ENCODE peak calls at places on chromosomes 4 and X, in seven cellular contexts. One of them, this sample, is unnamed.
A peak's percentile ranks its signal among the peaks of the same experiment; 100 is the strongest.

GRCh38 chr4:101651778-101652177 is 138.8 kb upstream of the BANK1 start:
- DNase-seq in globus pallidus: no peak
- DNase-seq in KBM-7: no peak
- DNase-seq in OCI-LY7: no peak
- DNase-seq in H4: no peak
- DNase-seq in ascending aorta: no peak
- DNase-seq in AML-193: no peak
- DNase-seq in this sample: no peak

GRCh38 chr4:26288308-26288982 is 32.4 kb upstream of the RBPJ start:
- DNase-seq in globus pallidus: no peak
- DNase-seq in KBM-7: peak; percentile 90
- DNase-seq in OCI-LY7: no peak
- DNase-seq in H4: peak; percentile 74
- DNase-seq in ascending aorta: no peak
- DNase-seq in AML-193: peak; percentile 97
- DNase-seq in this sample: peak; percentile 98

GRCh38 chr4:36533944-36534343 is 252.5 kb downstream of the DTHD1 start:
- DNase-seq in globus pallidus: no peak
- DNase-seq in KBM-7: no peak
- DNase-seq in OCI-LY7: no peak
- DNase-seq in H4: no peak
- DNase-seq in ascending aorta: no peak
- DNase-seq in AML-193: no peak
- DNase-seq in this sample: no peak

GRCh38 chrX:110924871-110925270 is 129.3 kb upstream of the CHRDL1 start:
- DNase-seq in globus pallidus: no peak
- DNase-seq in KBM-7: no peak
- DNase-seq in OCI-LY7: no peak
- DNase-seq in H4: no peak
- DNase-seq in ascending aorta: no peak
- DNase-seq in AML-193: no peak
- DNase-seq in this sample: no peak

GRCh38 chrX:31449975-31450374 is 378.1 kb upstream of the FTHL17 start:
- DNase-seq in globus pallidus: no peak
- DNase-seq in KBM-7: no peak
- DNase-seq in OCI-LY7: no peak
- DNase-seq in H4: no peak
- DNase-seq in ascending aorta: no peak
- DNase-seq in AML-193: no peak
- DNase-seq in this sample: no peak

GRCh38 chrX:13488706-13489105 is 80.7 kb upstream of the EGFL6 start:
- DNase-seq in globus pallidus: no peak
- DNase-seq in KBM-7: no peak
- DNase-seq in OCI-LY7: no peak
- DNase-seq in H4: no peak
- DNase-seq in ascending aorta: no peak
- DNase-seq in AML-193: no peak
- DNase-seq in this sample: no peak

GRCh38 chrX:39613508-39613921 is 484.2 kb downstream of the BCOR start:
- DNase-seq in globus pallidus: no peak
- DNase-seq in KBM-7: peak; percentile 54
- DNase-seq in OCI-LY7: peak; percentile 5
- DNase-seq in H4: peak; percentile 30
- DNase-seq in ascending aorta: no peak
- DNase-seq in AML-193: no peak
- DNase-seq in this sample: no peak

GRCh38 chr4:10180927-10181744 is 64.5 kb upstream of the WDR1 start:
- DNase-seq in globus pallidus: no peak
- DNase-seq in KBM-7: peak; percentile 95
- DNase-seq in OCI-LY7: peak; percentile 3
- DNase-seq in H4: peak; percentile 75
- DNase-seq in ascending aorta: no peak
- DNase-seq in AML-193: peak; percentile 91
- DNase-seq in this sample: peak; percentile 97

GRCh38 chr4:4333265-4333706 is 43.2 kb downstream of the ZBTB49 start:
- DNase-seq in globus pallidus: peak; percentile 11
- DNase-seq in KBM-7: peak; percentile 73
- DNase-seq in OCI-LY7: no peak
- DNase-seq in H4: peak; percentile 98
- DNase-seq in ascending aorta: no peak
- DNase-seq in AML-193: no peak
- DNase-seq in this sample: no peak

GRCh38 chr4:128353791-128354190 is 66.2 kb upstream of the PGRMC2 start:
- DNase-seq in globus pallidus: no peak
- DNase-seq in KBM-7: no peak
- DNase-seq in OCI-LY7: no peak
- DNase-seq in H4: peak; percentile 79
- DNase-seq in ascending aorta: no peak
- DNase-seq in AML-193: no peak
- DNase-seq in this sample: no peak

GRCh38 chrX:152993933-152994332 is at the start of gene PNMA5:
- DNase-seq in globus pallidus: no peak
- DNase-seq in KBM-7: no peak
- DNase-seq in OCI-LY7: no peak
- DNase-seq in H4: no peak
- DNase-seq in ascending aorta: no peak
- DNase-seq in AML-193: no peak
- DNase-seq in this sample: no peak

GRCh38 chr4:3637326-3638016 is 105.2 kb upstream of the LRPAP1 start:
- DNase-seq in globus pallidus: peak; percentile 35
- DNase-seq in KBM-7: no peak
- DNase-seq in OCI-LY7: no peak
- DNase-seq in H4: no peak
- DNase-seq in ascending aorta: no peak
- DNase-seq in AML-193: no peak
- DNase-seq in this sample: no peak

GRCh38 chr4:75432683-75433082 is 81.5 kb downstream of the RCHY1 start:
- DNase-seq in globus pallidus: no peak
- DNase-seq in KBM-7: peak; percentile 35
- DNase-seq in OCI-LY7: peak; percentile 21
- DNase-seq in H4: no peak
- DNase-seq in ascending aorta: no peak
- DNase-seq in AML-193: peak; percentile 42
- DNase-seq in this sample: peak; percentile 47

GRCh38 chr4:168736831-168737230 is 240.0 kb downstream of the PALLD start:
- DNase-seq in globus pallidus: no peak
- DNase-seq in KBM-7: no peak
- DNase-seq in OCI-LY7: no peak
- DNase-seq in H4: no peak
- DNase-seq in ascending aorta: no peak
- DNase-seq in AML-193: no peak
- DNase-seq in this sample: no peak

GRCh38 chr4:1241936-1242505 is 6.9 kb downstream of the CTBP1 start:
- DNase-seq in globus pallidus: no peak
- DNase-seq in KBM-7: no peak
- DNase-seq in OCI-LY7: no peak
- DNase-seq in H4: no peak
- DNase-seq in ascending aorta: no peak
- DNase-seq in AML-193: no peak
- DNase-seq in this sample: no peak

GRCh38 chrX:15942307-15942706 is 87.7 kb upstream of the AP1S2 start:
- DNase-seq in globus pallidus: no peak
- DNase-seq in KBM-7: no peak
- DNase-seq in OCI-LY7: no peak
- DNase-seq in H4: no peak
- DNase-seq in ascending aorta: no peak
- DNase-seq in AML-193: no peak
- DNase-seq in this sample: no peak